ENCODE peak calls at places on chromosomes 6 and 20, in six cellular contexts. Y is COR-L47, Z is head of caudate nucleus, K is neural crest cell, V is astrocyte of the spinal cord, P is coronary artery. G is an unnamed sample.

GRCh38 chr6:36386495-36387439 is 702 bp downstream of the ETV7 start:
- DNase-seq in Y (peak), Z (peak), K (no peak), V (peak), P (peak), G (no peak)

GRCh38 chr6:37868447-37868825 is 48.9 kb downstream of the ZFAND3 start:
- DNase-seq in Y (no peak), Z (no peak), K (no peak), V (peak), P (no peak), G (no peak)

GRCh38 chr6:75029333-75029732 is 176.5 kb downstream of the COL12A1 start:
- DNase-seq in Y (no peak), Z (no peak), K (no peak), V (no peak), P (no peak), G (no peak)

GRCh38 chr6:122068291-122068769 is 331.1 kb upstream of the HSF2 start:
- DNase-seq in Y (no peak), Z (no peak), K (no peak), V (no peak), P (no peak), G (no peak)

GRCh38 chr20:52083627-52084232 is 107.8 kb downstream of the ZFP64 start:
- DNase-seq in Y (peak), Z (peak), K (peak), V (peak), P (no peak), G (peak)

GRCh38 chr20:4787825-4788224 is 66.1 kb downstream of the PRND start:
- DNase-seq in Y (no peak), Z (no peak), K (no peak), V (no peak), P (no peak), G (no peak)

GRCh38 chr6:109743739-109744138 is 52.6 kb downstream of the FIG4 start:
- DNase-seq in Y (no peak), Z (no peak), K (no peak), V (peak), P (no peak), G (no peak)

GRCh38 chr20:2164421-2164820 is 62.8 kb downstream of the STK35 start:
- DNase-seq in Y (no peak), Z (no peak), K (no peak), V (no peak), P (no peak), G (no peak)

GRCh38 chr6:168734523-168734922 is 293.5 kb downstream of the SMOC2 start:
- DNase-seq in Y (no peak), Z (no peak), K (no peak), V (no peak), P (no peak), G (no peak)

GRCh38 chr6:32854376-32855178 is 585 bp downstream of the PSMB9 start:
- DNase-seq in Y (no peak), Z (peak), K (no peak), V (peak), P (no peak), G (peak)

GRCh38 chr6:14763139-14763538 is 482.7 kb upstream of the JARID2 start:
- DNase-seq in Y (no peak), Z (no peak), K (no peak), V (no peak), P (no peak), G (no peak)

GRCh38 chr6:107435798-107436197 is 23.6 kb downstream of the PDSS2 start:
- DNase-seq in Y (no peak), Z (no peak), K (no peak), V (no peak), P (no peak), G (no peak)

GRCh38 chr6:158718431-158719126 is 68.7 kb downstream of the SYTL3 start:
- DNase-seq in Y (no peak), Z (peak), K (peak), V (peak), P (no peak), G (peak)

GRCh38 chr20:5448449-5449118 is 131.8 kb upstream of the PROKR2 start:
- DNase-seq in Y (peak), Z (peak), K (peak), V (peak), P (no peak), G (no peak)

GRCh38 chr6:170287371-170287876 is 3.5 kb downstream of the DLL1 start:
- DNase-seq in Y (no peak), Z (no peak), K (no peak), V (no peak), P (peak), G (no peak)

GRCh38 chr6:14119764-14120163 is 2.2 kb downstream of the CD83 start:
- DNase-seq in Y (no peak), Z (no peak), K (no peak), V (no peak), P (no peak), G (no peak)

GRCh38 chr6:124683507-124683906 is 278.7 kb upstream of the RNF217 start:
- DNase-seq in Y (no peak), Z (no peak), K (no peak), V (no peak), P (no peak), G (no peak)

GRCh38 chr6:138099832-138100231 is 7.4 kb downstream of the PERP start:
- DNase-seq in Y (no peak), Z (no peak), K (no peak), V (peak), P (no peak), G (no peak)

GRCh38 chr20:621115-621756 is 11.1 kb upstream of the TCF15 start:
- DNase-seq in Y (no peak), Z (no peak), K (no peak), V (no peak), P (no peak), G (no peak)

GRCh38 chr20:8490076-8490830 is 358.2 kb downstream of the PLCB1 start:
- DNase-seq in Y (no peak), Z (no peak), K (no peak), V (no peak), P (no peak), G (no peak)

GRCh38 chr20:33301192-33301930 is 18.3 kb downstream of the BPIFB1 start:
- DNase-seq in Y (no peak), Z (no peak), K (no peak), V (no peak), P (no peak), G (no peak)

GRCh38 chr6:74602206-74602605 is 603.6 kb downstream of the COL12A1 start:
- DNase-seq in Y (no peak), Z (no peak), K (no peak), V (no peak), P (no peak), G (no peak)

GRCh38 chr6:159098636-159099106 is 53.9 kb upstream of the TAGAP start:
- DNase-seq in Y (no peak), Z (no peak), K (no peak), V (no peak), P (peak), G (no peak)

GRCh38 chr20:37643400-37643799 is 50.4 kb upstream of the CTNNBL1 start:
- DNase-seq in Y (no peak), Z (no peak), K (no peak), V (no peak), P (no peak), G (no peak)

GRCh38 chr6:72905705-72906478 is 284.0 kb downstream of the KCNQ5 start:
- DNase-seq in Y (no peak), Z (no peak), K (no peak), V (no peak), P (no peak), G (no peak)

GRCh38 chr6:1595271-1596087 is 14.2 kb upstream of the FOXC1 start:
- DNase-seq in Y (no peak), Z (no peak), K (no peak), V (no peak), P (no peak), G (no peak)

GRCh38 chr6:165055231-165055630 is 254.2 kb downstream of the C6orf118 start:
- DNase-seq in Y (no peak), Z (peak), K (no peak), V (peak), P (no peak), G (peak)

GRCh38 chr20:2875690-2876203 is 2.5 kb downstream of the PTPRA start:
- DNase-seq in Y (no peak), Z (no peak), K (no peak), V (no peak), P (no peak), G (no peak)

GRCh38 chr20:42549496-42549895 is 640.2 kb downstream of the PTPRT start:
- DNase-seq in Y (no peak), Z (no peak), K (no peak), V (no peak), P (no peak), G (no peak)

GRCh38 chr6:84220809-84221409 is 6.5 kb downstream of the CEP162 start:
- DNase-seq in Y (peak), Z (no peak), K (no peak), V (peak), P (no peak), G (no peak)

GRCh38 chr6:101395345-101395744 is 1.8 kb downstream of the GRIK2 start:
- DNase-seq in Y (no peak), Z (no peak), K (no peak), V (no peak), P (no peak), G (no peak)

GRCh38 chr20:34312024-34312460 is 8.9 kb upstream of the AHCY start:
- DNase-seq in Y (no peak), Z (no peak), K (no peak), V (no peak), P (no peak), G (no peak)

GRCh38 chr6:14664112-14664592 is 546.6 kb downstream of the CD83 start:
- DNase-seq in Y (no peak), Z (no peak), K (no peak), V (no peak), P (no peak), G (no peak)

GRCh38 chr20:7094438-7094997 is 327.0 kb downstream of the BMP2 start:
- DNase-seq in Y (peak), Z (no peak), K (peak), V (peak), P (no peak), G (peak)

GRCh38 chr20:52103469-52103910 is 88.1 kb downstream of the ZFP64 start:
- DNase-seq in Y (no peak), Z (no peak), K (no peak), V (peak), P (no peak), G (no peak)

GRCh38 chr6:110826236-110827129 is 11.2 kb upstream of the CDK19 start:
- DNase-seq in Y (no peak), Z (no peak), K (no peak), V (no peak), P (no peak), G (no peak)

GRCh38 chr6:147080215-147080614 is 124.0 kb upstream of the STXBP5 start:
- DNase-seq in Y (no peak), Z (no peak), K (no peak), V (no peak), P (no peak), G (no peak)

GRCh38 chr6:33695451-33695855 is 16.0 kb downstream of the UQCC2 start:
- DNase-seq in Y (peak), Z (peak), K (no peak), V (no peak), P (no peak), G (no peak)

G was measured in substantia nigra.